ENCODE peak calls at places on chromosomes 7 and 10, in four cellular contexts. S is gastrocnemius medialis; Y is CD8-positive, alpha-beta memory T cell; E is fibroblast of lung. J is an unnamed sample.
A peak's percentile ranks its signal among the peaks of the same experiment; 100 is the strongest.

GRCh38 chr10:71708301-71708703 is 11.3 kb downstream of the C10orf105 start:
- DNase-seq in Y (peak; percentile 61), S (no peak), E (peak; percentile 21), J (no peak)

GRCh38 chr7:113561446-113561845 is 357.4 kb downstream of the PPP1R3A start:
- DNase-seq in Y (no peak), S (no peak), E (peak; percentile 27), J (peak; percentile 23)

GRCh38 chr7:33101916-33102315 is 7.3 kb downstream of the RP9 start:
- DNase-seq in Y (no peak), E (peak; percentile 25), S (no peak), J (no peak)

GRCh38 chr10:119422685-119423509 is 119.6 kb downstream of the RGS10 start:
- DNase-seq in Y (no peak), S (no peak), E (no peak), J (no peak)

GRCh38 chr10:125122566-125122965 is 37.8 kb downstream of the CTBP2 start:
- DNase-seq in E (no peak), Y (no peak), S (no peak), J (no peak)

GRCh38 chr7:141558544-141559183 is 7.5 kb downstream of the AGK start:
- DNase-seq in Y (no peak), S (no peak), E (peak; percentile 61), J (peak; percentile 42)

GRCh38 chr7:100720320-100720644 is at the start of gene EPO:
- DNase-seq in Y (no peak), E (no peak), S (no peak), J (no peak)

GRCh38 chr7:13628231-13629001 is 361.1 kb downstream of the ETV1 start:
- DNase-seq in Y (no peak), S (no peak), E (peak; percentile 17), J (no peak)

GRCh38 chr7:74283858-74284447 is 5.3 kb upstream of the CLIP2 start:
- DNase-seq in Y (no peak), S (no peak), E (peak; percentile 38), J (no peak)

GRCh38 chr7:2866601-2867000 is 22.5 kb upstream of the GNA12 start:
- DNase-seq in Y (no peak), E (no peak), S (no peak), J (no peak)

GRCh38 chr10:75272896-75273295 is 37.1 kb upstream of the COMTD1 start:
- DNase-seq in E (peak; percentile 41), Y (no peak), S (no peak), J (no peak)

GRCh38 chr7:67512481-67512880 is 515.8 kb downstream of the TYW1 start:
- DNase-seq in E (no peak), S (no peak), Y (no peak), J (no peak)

GRCh38 chr10:86870679-86871078 is 86.7 kb downstream of the MMRN2 start:
- DNase-seq in E (no peak), S (no peak), Y (no peak), J (no peak)

GRCh38 chr7:96217147-96217546 is 104.8 kb downstream of the SLC25A13 start:
- DNase-seq in S (no peak), E (no peak), Y (no peak), J (no peak)

GRCh38 chr7:98329974-98330373 is 48.5 kb downstream of the BRI3 start:
- DNase-seq in Y (no peak), E (no peak), S (no peak), J (no peak)

GRCh38 chr10:30436200-30436599 is 2.2 kb downstream of the MAP3K8 start:
- DNase-seq in Y (no peak), S (no peak), E (peak; percentile 55), J (no peak)

GRCh38 chr10:86202226-86202625 is 164.4 kb downstream of the GRID1 start:
- DNase-seq in S (no peak), Y (no peak), E (no peak), J (no peak)

GRCh38 chr10:43040482-43041256 is 36.2 kb upstream of the RET start:
- DNase-seq in E (no peak), S (peak; percentile 8), Y (no peak), J (no peak)

GRCh38 chr7:139078399-139078798 is 31.1 kb downstream of the ZC3HAV1 start:
- DNase-seq in E (peak; percentile 28), S (no peak), Y (no peak), J (no peak)

GRCh38 chr7:42345478-42346299 is 108.7 kb upstream of the GLI3 start:
- DNase-seq in S (no peak), Y (no peak), E (no peak), J (no peak)

GRCh38 chr7:129188372-129188891 is at the start of gene SMO:
- DNase-seq in Y (no peak), S (no peak), E (peak; percentile 42), J (no peak)

DNA sequence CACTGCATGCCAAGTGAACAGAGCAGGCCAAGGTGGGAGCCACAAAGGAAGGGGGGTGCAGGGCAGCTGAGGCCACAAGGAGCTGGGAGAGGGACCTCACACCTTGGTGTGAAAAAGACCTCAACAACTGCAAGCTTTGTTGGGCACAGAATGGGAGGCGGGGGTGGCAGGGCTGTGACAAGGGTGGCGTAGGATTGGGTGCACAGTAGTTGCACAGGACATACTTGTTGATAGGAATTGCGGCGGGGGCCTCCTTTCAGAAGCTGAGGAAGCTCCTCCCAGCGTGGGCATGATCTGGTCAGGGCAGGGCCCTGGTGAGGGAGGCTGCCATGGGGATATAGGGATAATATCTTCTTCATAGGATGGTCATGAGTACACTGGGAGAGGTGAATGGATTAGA is 25.8 kb downstream of the POLL start:
- DNase-seq in E (no peak), S (no peak), Y (no peak), J (no peak)
- H3K4me3 ChIP-seq in E (no peak overlapping the region), S (no peak overlapping the region), Y (no peak overlapping the region), J (no peak overlapping the region)

GRCh38 chr10:87930141-87930540 is 66.7 kb downstream of the PTEN start:
- DNase-seq in Y (no peak), E (no peak), S (no peak), J (no peak)
- H3K4me3 ChIP-seq in Y (no peak overlapping the region), E (no peak overlapping the region), S (no peak overlapping the region), J (no peak overlapping the region)

DNA sequence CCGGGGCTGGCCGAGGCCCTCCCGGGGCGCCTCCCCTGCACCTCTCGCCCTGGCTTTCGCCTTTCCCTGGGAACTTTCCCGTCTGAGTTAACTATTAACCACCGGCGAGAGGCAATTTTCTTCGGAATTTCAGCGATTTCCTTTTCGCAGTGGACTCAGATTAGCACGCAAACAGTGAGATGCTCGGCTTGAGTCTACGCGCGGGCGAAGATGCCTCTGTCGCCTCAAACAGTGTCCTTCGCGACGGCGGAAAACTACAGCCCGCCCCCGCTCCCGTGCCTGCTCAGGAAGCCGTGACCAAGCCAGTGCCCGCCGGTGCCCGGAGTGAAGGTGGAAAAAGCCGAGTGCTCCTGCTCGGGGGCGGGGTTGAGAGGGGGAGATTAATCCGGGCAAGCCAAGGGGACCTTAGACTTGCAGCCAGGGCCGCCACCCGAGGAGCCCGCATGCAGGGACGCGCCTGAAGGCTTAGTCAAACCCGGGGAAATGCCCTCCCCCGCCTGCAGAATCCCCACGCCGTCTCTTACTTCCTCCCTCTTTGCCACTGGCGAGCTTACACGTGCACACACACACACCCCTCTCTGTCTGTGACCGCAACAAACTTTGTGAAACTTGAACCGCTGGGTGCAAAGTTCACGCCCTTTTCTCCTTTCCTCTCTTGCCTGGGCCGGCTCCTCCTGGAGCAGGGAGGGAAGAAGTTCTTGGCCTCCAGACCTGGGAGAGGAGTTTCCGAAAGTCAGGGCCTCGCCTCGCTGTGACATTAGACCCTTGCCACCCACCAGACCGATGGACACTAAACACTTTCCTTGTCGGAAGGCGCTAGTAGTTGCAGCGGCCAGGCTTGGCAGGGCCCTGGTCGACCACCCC is 14.4 kb upstream of the PAX2 start:
- DNase-seq in S (no peak), E (no peak), Y (no peak), J (no peak)
- H3K4me3 ChIP-seq in S (peak overlapping the region; percentile 25), E (no peak overlapping the region), Y (no peak overlapping the region), J (no peak overlapping the region)

DNA sequence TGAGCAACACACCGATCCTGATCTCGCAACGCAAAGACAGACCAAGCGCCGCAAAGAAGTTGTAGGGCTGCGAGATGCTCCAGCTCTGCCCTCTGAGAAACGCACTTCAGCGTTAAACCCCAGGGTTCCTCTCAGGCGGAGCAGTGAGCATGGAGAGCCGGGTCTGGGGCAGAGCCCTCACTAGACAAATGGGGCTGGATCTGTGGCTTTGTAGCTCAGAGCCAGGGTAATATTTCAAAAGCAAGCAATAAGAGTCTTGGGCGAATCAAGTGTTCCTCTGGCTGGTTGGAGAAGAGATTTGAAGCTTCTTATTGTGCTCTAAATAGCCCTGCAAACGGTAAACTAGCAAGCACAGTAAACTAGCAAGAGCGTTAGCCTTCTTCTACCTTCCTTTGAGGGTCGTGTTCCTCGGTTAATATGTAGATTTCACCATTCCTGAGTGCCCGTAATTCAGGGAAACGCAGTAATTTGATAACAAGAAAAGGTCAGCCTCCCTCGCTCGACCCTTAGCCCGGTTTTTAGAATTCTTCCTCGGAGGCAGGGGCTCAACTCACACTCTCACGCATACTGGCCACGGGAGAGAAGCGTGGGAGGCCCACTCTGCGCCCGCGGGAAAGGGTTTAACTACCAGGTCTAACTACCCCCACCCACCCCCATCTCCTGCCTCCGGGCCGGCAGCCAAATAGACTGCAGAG is 6.7 kb downstream of the SKAP2 start:
- DNase-seq in S (no peak), Y (no peak), E (peak; percentile 85), J (no peak)
- H3K4me3 ChIP-seq in S (peak overlapping the region; percentile 28), Y (no peak overlapping the region), E (peak overlapping the region; percentile 59), J (peak overlapping the region; percentile 2)

GRCh38 chr10:26858707-26859034 is 2.1 kb downstream of the ABI1 start:
- DNase-seq in S (no peak), E (peak; percentile 11), Y (no peak), J (no peak)
- H3K4me3 ChIP-seq in S (peak overlapping the region; percentile 91), E (peak overlapping the region; percentile 91), Y (peak overlapping the region; percentile 97), J (peak overlapping the region; percentile 74)

GRCh38 chr10:113316506-113316905 is 236.3 kb upstream of the HABP2 start:
- DNase-seq in Y (no peak), E (no peak), S (no peak), J (no peak)

GRCh38 chr10:113320213-113320612 is 232.6 kb upstream of the HABP2 start:
- DNase-seq in S (no peak), E (no peak), Y (no peak), J (no peak)

GRCh38 chr10:113320980-113321379 is 231.9 kb upstream of the HABP2 start:
- DNase-seq in S (no peak), E (no peak), Y (no peak), J (no peak)

GRCh38 chr10:113317476-113317875 is 235.4 kb upstream of the HABP2 start:
- DNase-seq in Y (no peak), E (no peak), S (no peak), J (no peak)

GRCh38 chr10:113319450-113319849 is 233.4 kb upstream of the HABP2 start:
- DNase-seq in S (no peak), E (no peak), Y (no peak), J (no peak)
- H3K4me3 ChIP-seq in S (no peak overlapping the region), E (no peak overlapping the region), Y (no peak overlapping the region), J (no peak overlapping the region)

GRCh38 chr10:96697438-96697837 is 22.9 kb downstream of the PIK3AP1 start:
- DNase-seq in Y (no peak), E (no peak), S (no peak), J (no peak)

GRCh38 chr10:96693431-96693830 is 26.9 kb downstream of the PIK3AP1 start:
- DNase-seq in Y (no peak), E (no peak), S (no peak), J (no peak)

GRCh38 chr10:96697026-96697425 is 23.3 kb downstream of the PIK3AP1 start:
- DNase-seq in Y (no peak), E (no peak), S (no peak), J (no peak)

GRCh38 chr10:96695975-96696634 is 24.2 kb downstream of the PIK3AP1 start:
- DNase-seq in S (no peak), E (no peak), Y (no peak), J (no peak)

GRCh38 chr10:96695366-96695765 is 24.9 kb downstream of the PIK3AP1 start:
- DNase-seq in E (no peak), S (no peak), Y (no peak), J (no peak)
- H3K4me3 ChIP-seq in E (no peak overlapping the region), S (no peak overlapping the region), Y (no peak overlapping the region), J (no peak overlapping the region)